ENCODE peak calls at places on chromosomes 6 and 20, in seven cellular contexts. One of them, this sample, is unnamed.

GRCh38 chr20:60210779-60211617 is 252.8 kb downstream of the CDH26 start:
- DNase-seq in HCT116: peak
- DNase-seq in HepG2: peak
- DNase-seq in SK-N-SH: peak
- DNase-seq in H1: peak
- DNase-seq in K562: peak
- DNase-seq in GM12878: no peak
- DNase-seq in this sample: no peak

GRCh38 chr6:160519603-160520042 is 144.5 kb downstream of the LPA start:
- DNase-seq in HCT116: peak
- DNase-seq in HepG2: no peak
- DNase-seq in SK-N-SH: no peak
- DNase-seq in H1: no peak
- DNase-seq in K562: no peak
- DNase-seq in GM12878: no peak
- DNase-seq in this sample: peak

GRCh38 chr6:113558966-113559365 is 298.2 kb upstream of the MARCKS start:
- DNase-seq in HCT116: no peak
- DNase-seq in HepG2: no peak
- DNase-seq in SK-N-SH: no peak
- DNase-seq in H1: no peak
- DNase-seq in K562: no peak
- DNase-seq in GM12878: no peak
- DNase-seq in this sample: peak

GRCh38 chr6:33192671-33193602 is 670 bp upstream of the COL11A2 start:
- DNase-seq in HCT116: no peak
- DNase-seq in HepG2: no peak
- DNase-seq in SK-N-SH: peak
- DNase-seq in H1: no peak
- DNase-seq in K562: no peak
- DNase-seq in GM12878: no peak
- DNase-seq in this sample: no peak

GRCh38 chr20:32574296-32575226 is 10.6 kb downstream of the NOL4L start:
- DNase-seq in HCT116: no peak
- DNase-seq in HepG2: no peak
- DNase-seq in SK-N-SH: no peak
- DNase-seq in H1: no peak
- DNase-seq in K562: peak
- DNase-seq in GM12878: no peak
- DNase-seq in this sample: peak

GRCh38 chr6:72262254-72262653 is 359.6 kb upstream of the KCNQ5 start:
- DNase-seq in HCT116: no peak
- DNase-seq in HepG2: no peak
- DNase-seq in SK-N-SH: no peak
- DNase-seq in H1: no peak
- DNase-seq in K562: no peak
- DNase-seq in GM12878: no peak
- DNase-seq in this sample: peak

GRCh38 chr20:60224914-60225313 is 266.7 kb downstream of the CDH26 start:
- DNase-seq in HCT116: no peak
- DNase-seq in HepG2: peak
- DNase-seq in SK-N-SH: peak
- DNase-seq in H1: no peak
- DNase-seq in K562: peak
- DNase-seq in GM12878: no peak
- DNase-seq in this sample: no peak

GRCh38 chr6:4134841-4135664 is at the start of gene ECI2:
- DNase-seq in HCT116: no peak
- DNase-seq in HepG2: peak
- DNase-seq in SK-N-SH: peak
- DNase-seq in H1: peak
- DNase-seq in K562: peak
- DNase-seq in GM12878: no peak
- DNase-seq in this sample: peak

GRCh38 chr6:34528996-34529664 is 27.0 kb downstream of the SPDEF start:
- DNase-seq in HCT116: no peak
- DNase-seq in HepG2: no peak
- DNase-seq in SK-N-SH: no peak
- DNase-seq in H1: no peak
- DNase-seq in K562: no peak
- DNase-seq in GM12878: no peak
- DNase-seq in this sample: no peak

GRCh38 chr20:1313236-1313964 is 15.5 kb downstream of the SDCBP2 start:
- DNase-seq in HCT116: peak
- DNase-seq in HepG2: peak
- DNase-seq in SK-N-SH: peak
- DNase-seq in H1: no peak
- DNase-seq in K562: peak
- DNase-seq in GM12878: no peak
- DNase-seq in this sample: peak

GRCh38 chr6:47308223-47308567 is 1.5 kb downstream of the TNFRSF21 start:
- DNase-seq in HCT116: no peak
- DNase-seq in HepG2: no peak
- DNase-seq in SK-N-SH: no peak
- DNase-seq in H1: no peak
- DNase-seq in K562: no peak
- DNase-seq in GM12878: no peak
- DNase-seq in this sample: no peak

GRCh38 chr20:5001174-5002076 is at the start of gene SLC23A2:
- DNase-seq in HCT116: no peak
- DNase-seq in HepG2: no peak
- DNase-seq in SK-N-SH: peak
- DNase-seq in H1: no peak
- DNase-seq in K562: peak
- DNase-seq in GM12878: no peak
- DNase-seq in this sample: peak

GRCh38 chr6:116969211-116969863 is 92.3 kb downstream of the RFX6 start:
- DNase-seq in HCT116: peak
- DNase-seq in HepG2: peak
- DNase-seq in SK-N-SH: peak
- DNase-seq in H1: no peak
- DNase-seq in K562: peak
- DNase-seq in GM12878: no peak
- DNase-seq in this sample: peak

GRCh38 chr20:31485450-31486339 is 10.6 kb downstream of the REM1 start:
- DNase-seq in HCT116: no peak
- DNase-seq in HepG2: no peak
- DNase-seq in SK-N-SH: peak
- DNase-seq in H1: no peak
- DNase-seq in K562: peak
- DNase-seq in GM12878: no peak
- DNase-seq in this sample: peak

GRCh38 chr20:37413354-37413753 is 67.4 kb downstream of the SRC start:
- DNase-seq in HCT116: no peak
- DNase-seq in HepG2: no peak
- DNase-seq in SK-N-SH: no peak
- DNase-seq in H1: no peak
- DNase-seq in K562: no peak
- DNase-seq in GM12878: no peak
- DNase-seq in this sample: no peak

GRCh38 chr20:63158845-63159244 is 57.1 kb downstream of the YTHDF1 start:
- DNase-seq in HCT116: no peak
- DNase-seq in HepG2: no peak
- DNase-seq in SK-N-SH: no peak
- DNase-seq in H1: no peak
- DNase-seq in K562: no peak
- DNase-seq in GM12878: no peak
- DNase-seq in this sample: no peak

GRCh38 chr6:39899540-39900295 is 34.5 kb downstream of the MOCS1 start:
- DNase-seq in HCT116: no peak
- DNase-seq in HepG2: no peak
- DNase-seq in SK-N-SH: no peak
- DNase-seq in H1: no peak
- DNase-seq in K562: no peak
- DNase-seq in GM12878: no peak
- DNase-seq in this sample: no peak

GRCh38 chr20:45098096-45098773 is 2.7 kb downstream of the KCNS1 start:
- DNase-seq in HCT116: no peak
- DNase-seq in HepG2: no peak
- DNase-seq in SK-N-SH: peak
- DNase-seq in H1: peak
- DNase-seq in K562: no peak
- DNase-seq in GM12878: no peak
- DNase-seq in this sample: peak

GRCh38 chr6:18326980-18327379 is 60.2 kb upstream of the RNF144B start:
- DNase-seq in HCT116: no peak
- DNase-seq in HepG2: no peak
- DNase-seq in SK-N-SH: no peak
- DNase-seq in H1: no peak
- DNase-seq in K562: no peak
- DNase-seq in GM12878: no peak
- DNase-seq in this sample: no peak

GRCh38 chr6:18328549-18328922 is 58.6 kb upstream of the RNF144B start:
- DNase-seq in HCT116: no peak
- DNase-seq in HepG2: no peak
- DNase-seq in SK-N-SH: no peak
- DNase-seq in H1: no peak
- DNase-seq in K562: no peak
- DNase-seq in GM12878: no peak
- DNase-seq in this sample: no peak

GRCh38 chr6:18329781-18330180 is 57.4 kb upstream of the RNF144B start:
- DNase-seq in HCT116: no peak
- DNase-seq in HepG2: no peak
- DNase-seq in SK-N-SH: no peak
- DNase-seq in H1: no peak
- DNase-seq in K562: no peak
- DNase-seq in GM12878: no peak
- DNase-seq in this sample: no peak

GRCh38 chr6:18326001-18326400 is 61.1 kb upstream of the RNF144B start:
- DNase-seq in HCT116: no peak
- DNase-seq in HepG2: no peak
- DNase-seq in SK-N-SH: no peak
- DNase-seq in H1: no peak
- DNase-seq in K562: no peak
- DNase-seq in GM12878: no peak
- DNase-seq in this sample: no peak

DNA sequence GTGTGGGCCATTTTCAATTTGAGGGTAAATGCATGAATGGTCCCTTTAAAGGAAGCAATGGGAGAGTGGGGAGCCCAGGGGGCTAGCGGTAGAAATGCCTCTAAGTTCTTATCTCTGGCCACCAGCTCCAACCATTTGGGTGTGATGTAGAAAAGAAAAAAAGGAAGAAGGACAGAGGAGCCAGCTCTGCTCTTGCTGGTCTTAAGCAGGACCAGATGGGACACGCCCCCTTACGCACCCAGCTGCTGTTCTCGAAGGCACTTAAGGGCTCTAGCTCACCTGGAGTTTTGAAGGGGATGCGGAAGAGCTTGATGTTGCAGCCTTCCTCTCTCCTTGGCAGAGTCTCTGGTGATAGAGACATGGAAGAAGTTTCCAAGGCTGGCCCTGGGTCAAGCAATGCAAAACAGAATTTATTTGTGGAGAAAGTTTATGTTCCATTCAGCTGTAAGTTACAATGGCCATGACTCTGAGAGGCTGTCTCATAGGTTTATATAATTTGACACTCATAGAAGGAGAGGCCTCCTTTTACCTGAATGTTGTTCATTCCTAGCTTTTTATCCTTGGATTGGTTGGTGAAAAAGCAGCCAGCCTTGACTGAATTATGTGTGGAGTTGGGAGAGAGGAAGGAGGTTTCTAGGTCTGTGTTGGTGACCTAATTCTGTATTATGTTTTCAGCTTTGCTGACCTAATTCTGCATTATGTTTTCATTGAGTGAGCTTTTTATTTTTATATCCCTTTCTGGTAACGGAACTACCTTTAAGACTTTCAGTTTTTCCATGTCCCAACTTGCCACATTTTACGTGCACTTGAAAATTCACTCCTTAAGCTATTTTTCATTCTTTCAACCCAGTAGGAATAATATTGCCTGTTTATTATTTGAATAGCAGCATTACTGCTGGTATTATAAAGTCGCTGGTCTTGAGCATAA is 59.3 kb upstream of the RNF144B start:
- DNase-seq in HCT116: no peak
- DNase-seq in HepG2: no peak
- DNase-seq in SK-N-SH: no peak
- DNase-seq in H1: no peak
- DNase-seq in K562: peak
- DNase-seq in GM12878: no peak
- DNase-seq in this sample: peak
- TF ChIP-seq MAX in HCT116: no peak
- TF ChIP-seq MAX in HepG2: no peak
- TF ChIP-seq MAX in SK-N-SH: no peak
- TF ChIP-seq MAX in H1: no peak
- TF ChIP-seq MAX in K562: no peak
- TF ChIP-seq MAX in GM12878: no peak
- TF ChIP-seq MAX in this sample: no peak

GRCh38 chr6:163149535-163149848 is 265.0 kb upstream of the QKI start:
- DNase-seq in HCT116: no peak
- DNase-seq in HepG2: no peak
- DNase-seq in SK-N-SH: no peak
- DNase-seq in H1: no peak
- DNase-seq in K562: no peak
- DNase-seq in GM12878: no peak
- DNase-seq in this sample: no peak
- TF ChIP-seq CTCF in HCT116: no peak
- TF ChIP-seq CTCF in HepG2: no peak
- TF ChIP-seq CTCF in SK-N-SH: no peak
- TF ChIP-seq CTCF in H1: no peak
- TF ChIP-seq CTCF in K562: no peak
- TF ChIP-seq CTCF in GM12878: no peak
- TF ChIP-seq CTCF in this sample: no peak

DNA sequence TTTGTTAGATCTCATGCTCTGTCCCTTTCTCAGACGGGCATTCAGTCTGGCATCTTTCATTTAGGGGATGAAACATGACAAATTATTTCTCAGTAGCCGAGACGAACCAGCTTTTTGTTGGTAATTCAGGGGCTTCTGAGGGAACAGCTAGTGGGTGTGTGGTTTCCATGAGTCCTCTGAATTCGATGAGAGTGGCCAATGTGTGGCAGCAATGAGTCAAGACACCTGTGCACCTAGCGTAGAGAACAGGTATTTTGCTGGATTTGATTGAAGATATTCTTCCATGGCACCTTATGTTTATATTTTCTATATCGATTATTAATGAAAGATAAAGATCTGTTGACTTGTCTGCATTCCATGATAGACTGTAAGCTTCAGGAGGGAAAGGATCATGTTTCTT is 696.9 kb downstream of the DHX35 start:
- DNase-seq in HCT116: no peak
- DNase-seq in HepG2: no peak
- DNase-seq in SK-N-SH: no peak
- DNase-seq in H1: no peak
- DNase-seq in K562: no peak
- DNase-seq in GM12878: no peak
- DNase-seq in this sample: no peak
- H2AFZ ChIP-seq in HCT116: no peak
- H2AFZ ChIP-seq in HepG2: no peak
- H2AFZ ChIP-seq in SK-N-SH: no peak
- H2AFZ ChIP-seq in H1: no peak
- H2AFZ ChIP-seq in K562: no peak
- H2AFZ ChIP-seq in GM12878: no peak
- H2AFZ ChIP-seq in this sample: no peak

DNA sequence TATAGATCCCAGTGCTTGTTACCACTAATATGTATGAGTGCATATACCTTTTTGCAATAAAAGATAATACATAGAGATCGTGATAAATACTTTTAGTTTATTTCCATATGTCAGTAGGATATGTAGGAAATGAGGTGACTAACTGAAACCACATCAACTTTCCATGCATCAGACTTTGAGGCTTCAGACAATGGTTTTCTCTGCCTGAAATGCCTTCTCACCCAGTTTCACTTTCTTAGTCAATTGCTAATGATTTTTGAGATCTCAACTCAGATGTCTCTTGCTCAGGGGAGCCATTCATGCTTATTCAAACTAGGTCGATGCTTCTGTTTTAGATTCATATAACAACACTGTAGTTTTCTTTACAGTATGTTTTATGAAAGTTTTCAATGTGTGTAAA is 626.6 kb upstream of the ADGRB3 start:
- DNase-seq in HCT116: no peak
- DNase-seq in HepG2: no peak
- DNase-seq in SK-N-SH: no peak
- DNase-seq in H1: no peak
- DNase-seq in K562: no peak
- DNase-seq in GM12878: peak
- DNase-seq in this sample: no peak
- TF ChIP-seq MAX in HCT116: no peak
- TF ChIP-seq MAX in HepG2: no peak
- TF ChIP-seq MAX in SK-N-SH: no peak
- TF ChIP-seq MAX in H1: no peak
- TF ChIP-seq MAX in K562: no peak
- TF ChIP-seq MAX in GM12878: no peak
- TF ChIP-seq MAX in this sample: no peak

This sample was measured in endothelial cell of umbilical vein.